ENCODE peak calls at places on chromosomes 2 and 18, in five cellular contexts. One of them, this sample, is unnamed. For H3K4me1, the result is how much of the 10 kb centered on the place peaks cover.

GRCh38 chr2:54318810-54319209 is 62.8 kb upstream of the TSPYL6 start:
- DNase-seq in left ventricle myocardium inferior: no peak
- DNase-seq in small intestine: no peak
- DNase-seq in CD8-positive, alpha-beta T cell: no peak
- DNase-seq in A549: no peak
- DNase-seq in this sample: no peak

GRCh38 chr2:189204322-189204941 is 24.9 kb upstream of the COL5A2 start:
- DNase-seq in left ventricle myocardium inferior: no peak
- DNase-seq in small intestine: no peak
- DNase-seq in CD8-positive, alpha-beta T cell: no peak
- DNase-seq in A549: peak
- DNase-seq in this sample: no peak

GRCh38 chr2:6184532-6185302 is 492.5 kb downstream of the SOX11 start:
- DNase-seq in left ventricle myocardium inferior: no peak
- DNase-seq in small intestine: no peak
- DNase-seq in CD8-positive, alpha-beta T cell: no peak
- DNase-seq in A549: no peak
- DNase-seq in this sample: no peak

GRCh38 chr2:75002007-75002406 is 43.6 kb downstream of the POLE4 start:
- DNase-seq in left ventricle myocardium inferior: no peak
- DNase-seq in small intestine: no peak
- DNase-seq in CD8-positive, alpha-beta T cell: no peak
- DNase-seq in A549: no peak
- DNase-seq in this sample: no peak

GRCh38 chr2:100831831-100832230 is 11.9 kb downstream of the NPAS2 start:
- DNase-seq in left ventricle myocardium inferior: peak
- DNase-seq in small intestine: no peak
- DNase-seq in CD8-positive, alpha-beta T cell: no peak
- DNase-seq in A549: no peak
- DNase-seq in this sample: no peak

GRCh38 chr18:48781041-48781989 is 169.4 kb downstream of the SMAD7 start:
- DNase-seq in left ventricle myocardium inferior: peak
- DNase-seq in small intestine: peak
- DNase-seq in CD8-positive, alpha-beta T cell: no peak
- DNase-seq in A549: no peak
- DNase-seq in this sample: peak

GRCh38 chr2:48270209-48270608 is 259.7 kb upstream of the STON1 start:
- DNase-seq in left ventricle myocardium inferior: no peak
- DNase-seq in small intestine: peak
- DNase-seq in CD8-positive, alpha-beta T cell: no peak
- DNase-seq in A549: no peak
- DNase-seq in this sample: no peak

GRCh38 chr2:130158631-130159030 is 13.7 kb upstream of the CCDC74B start:
- DNase-seq in left ventricle myocardium inferior: no peak
- DNase-seq in small intestine: no peak
- DNase-seq in CD8-positive, alpha-beta T cell: no peak
- DNase-seq in A549: no peak
- DNase-seq in this sample: no peak

GRCh38 chr2:46001741-46002506 is 295.3 kb upstream of the EPAS1 start:
- DNase-seq in left ventricle myocardium inferior: no peak
- DNase-seq in small intestine: peak
- DNase-seq in CD8-positive, alpha-beta T cell: no peak
- DNase-seq in A549: no peak
- DNase-seq in this sample: no peak

GRCh38 chr2:150478206-150478974 is 9.1 kb downstream of the RND3 start:
- DNase-seq in left ventricle myocardium inferior: no peak
- DNase-seq in small intestine: no peak
- DNase-seq in CD8-positive, alpha-beta T cell: no peak
- DNase-seq in A549: no peak
- DNase-seq in this sample: no peak
- H3K4me1 ChIP-seq in left ventricle myocardium inferior: half or more
- H3K4me1 ChIP-seq in small intestine: under half
- H3K4me1 ChIP-seq in CD8-positive, alpha-beta T cell: under half
- H3K4me1 ChIP-seq in A549: half or more
- H3K4me1 ChIP-seq in this sample: under half

GRCh38 chr2:96683972-96684820 is 41.6 kb downstream of the FER1L5 start:
- DNase-seq in left ventricle myocardium inferior: no peak
- DNase-seq in small intestine: peak
- DNase-seq in CD8-positive, alpha-beta T cell: no peak
- DNase-seq in A549: no peak
- DNase-seq in this sample: no peak
- H3K4me1 ChIP-seq in left ventricle myocardium inferior: under half
- H3K4me1 ChIP-seq in small intestine: under half
- H3K4me1 ChIP-seq in CD8-positive, alpha-beta T cell: under half
- H3K4me1 ChIP-seq in A549: under half
- H3K4me1 ChIP-seq in this sample: under half

GRCh38 chr2:133849341-133849740 is 281.1 kb upstream of the NCKAP5 start:
- DNase-seq in left ventricle myocardium inferior: no peak
- DNase-seq in small intestine: no peak
- DNase-seq in CD8-positive, alpha-beta T cell: no peak
- DNase-seq in A549: no peak
- DNase-seq in this sample: no peak

GRCh38 chr2:133859578-133859977 is 291.3 kb upstream of the NCKAP5 start:
- DNase-seq in left ventricle myocardium inferior: no peak
- DNase-seq in small intestine: no peak
- DNase-seq in CD8-positive, alpha-beta T cell: no peak
- DNase-seq in A549: no peak
- DNase-seq in this sample: no peak

GRCh38 chr2:133856678-133857077 is 288.4 kb upstream of the NCKAP5 start:
- DNase-seq in left ventricle myocardium inferior: no peak
- DNase-seq in small intestine: no peak
- DNase-seq in CD8-positive, alpha-beta T cell: no peak
- DNase-seq in A549: no peak
- DNase-seq in this sample: no peak

GRCh38 chr2:133854603-133855200 is 286.4 kb upstream of the NCKAP5 start:
- DNase-seq in left ventricle myocardium inferior: no peak
- DNase-seq in small intestine: no peak
- DNase-seq in CD8-positive, alpha-beta T cell: no peak
- DNase-seq in A549: no peak
- DNase-seq in this sample: no peak
- H3K4me1 ChIP-seq in left ventricle myocardium inferior: under half
- H3K4me1 ChIP-seq in small intestine: under half
- H3K4me1 ChIP-seq in CD8-positive, alpha-beta T cell: under half
- H3K4me1 ChIP-seq in A549: under half
- H3K4me1 ChIP-seq in this sample: under half

GRCh38 chr2:37643102-37644078 is 28.1 kb downstream of the CDC42EP3 start:
- DNase-seq in left ventricle myocardium inferior: no peak
- DNase-seq in small intestine: no peak
- DNase-seq in CD8-positive, alpha-beta T cell: no peak
- DNase-seq in A549: no peak
- DNase-seq in this sample: no peak
- H3K4me1 ChIP-seq in left ventricle myocardium inferior: half or more
- H3K4me1 ChIP-seq in small intestine: under half
- H3K4me1 ChIP-seq in CD8-positive, alpha-beta T cell: half or more
- H3K4me1 ChIP-seq in A549: under half
- H3K4me1 ChIP-seq in this sample: under half

This sample was measured in upper lobe of left lung.